ENCODE peak calls at places on chromosomes 12 and 14, in four cellular contexts. E is right lobe of liver, G is GF-D8, F is endodermal cell. D is an unnamed sample.

GRCh38 chr14:69483765-69484443 is 624 bp upstream of the PLEKHD1 start:
- DNase-seq in F (no peak), E (no peak), G (no peak), D (no peak)

GRCh38 chr12:38954119-38954746 is 48.8 kb upstream of the CPNE8 start:
- DNase-seq in F (no peak), E (no peak), G (no peak), D (no peak)

GRCh38 chr14:37122919-37123639 is 49.3 kb downstream of the SLC25A21 start:
- DNase-seq in G (no peak), E (no peak), F (no peak), D (no peak)

GRCh38 chr12:30145351-30146017 is 361.7 kb upstream of the TMTC1 start:
- DNase-seq in F (no peak), G (no peak), E (no peak), D (no peak)

GRCh38 chr14:70871863-70872677 is 35.2 kb upstream of the PCNX1 start:
- DNase-seq in F (no peak), G (no peak), E (no peak), D (no peak)

GRCh38 chr12:123741937-123742572 is 20.0 kb upstream of the DNAH10 start:
- DNase-seq in F (no peak), E (no peak), G (no peak), D (no peak)

GRCh38 chr12:42326466-42327226 is 679 bp downstream of the PPHLN1 start:
- DNase-seq in F (peak), G (no peak), E (no peak), D (no peak)

GRCh38 chr14:100067971-100068959 is 3.0 kb downstream of the EVL start:
- DNase-seq in G (peak), E (no peak), F (no peak), D (no peak)

GRCh38 chr12:46610754-46611153 is 215.0 kb downstream of the SLC38A4 start:
- DNase-seq in F (no peak), E (no peak), G (no peak), D (no peak)

GRCh38 chr12:115466076-115466475 is 782.1 kb upstream of the TBX3 start:
- DNase-seq in E (no peak), F (no peak), G (no peak), D (no peak)

GRCh38 chr12:11630046-11630706 is 19.3 kb upstream of the ETV6 start:
- DNase-seq in E (no peak), G (no peak), F (no peak), D (no peak)

GRCh38 chr14:68762944-68763831 is 29.7 kb downstream of the ZFP36L1 start:
- DNase-seq in E (peak), F (peak), G (no peak), D (no peak)

GRCh38 chr14:51382506-51382905 is 142.5 kb downstream of the TMX1 start:
- DNase-seq in G (no peak), E (no peak), F (no peak), D (no peak)

GRCh38 chr14:84465890-84466289 is 1064.1 kb upstream of the FLRT2 start:
- DNase-seq in F (no peak), G (no peak), E (no peak), D (no peak)

GRCh38 chr12:76549131-76549530 is 10.4 kb downstream of the OSBPL8 start:
- DNase-seq in G (no peak), E (no peak), F (no peak), D (no peak)

GRCh38 chr12:89731614-89732013 is 23.0 kb upstream of the ATP2B1 start:
- DNase-seq in E (no peak), F (no peak), G (no peak), D (no peak)

GRCh38 chr14:35140718-35141581 is 18.6 kb downstream of the PRORP start:
- DNase-seq in G (peak), F (no peak), E (no peak), D (no peak)

GRCh38 chr12:25960926-25961325 is 2.4 kb downstream of the RASSF8 start:
- DNase-seq in F (no peak), E (no peak), G (no peak), D (no peak)

GRCh38 chr14:22570132-22570949 is 18.7 kb downstream of the DAD1 start:
- DNase-seq in F (peak), E (peak), G (peak), D (no peak)

GRCh38 chr12:47573146-47573659 is 132.6 kb downstream of the RPAP3 start:
- DNase-seq in E (no peak), F (no peak), G (no peak), D (no peak)

GRCh38 chr14:20667957-20668356 is 16.4 kb upstream of the RNASE4 start:
- DNase-seq in F (no peak), E (no peak), G (no peak), D (no peak)

GRCh38 chr12:68534108-68534507 is 76.6 kb upstream of the RAP1B start:
- DNase-seq in G (no peak), E (peak), F (no peak), D (no peak)

GRCh38 chr14:60051690-60052324 is 39.9 kb upstream of the PCNX4 start:
- DNase-seq in G (no peak), E (no peak), F (no peak), D (no peak)

GRCh38 chr12:74455429-74455828 is 82.2 kb upstream of the ATXN7L3B start:
- DNase-seq in F (no peak), E (no peak), G (no peak), D (no peak)

GRCh38 chr14:101495827-101496778 is 65.2 kb upstream of the DIO3 start:
- DNase-seq in F (peak), E (peak), G (no peak), D (no peak)

GRCh38 chr12:95976416-95976832 is 19.7 kb downstream of the HAL start:
- DNase-seq in F (no peak), E (peak), G (no peak), D (no peak)

GRCh38 chr14:50523271-50524041 is 8.9 kb downstream of the MAP4K5 start:
- DNase-seq in F (no peak), E (no peak), G (no peak), D (no peak)

GRCh38 chr12:12592930-12593329 is 18.7 kb upstream of the CREBL2 start:
- DNase-seq in G (no peak), F (no peak), E (no peak), D (no peak)

GRCh38 chr12:66235626-66236281 is 46.7 kb downstream of the IRAK3 start:
- DNase-seq in G (peak), E (no peak), F (no peak), D (no peak)

GRCh38 chr12:6541371-6542165 is 7.3 kb downstream of the GAPDH start:
- DNase-seq in F (peak), E (no peak), G (no peak), D (no peak)

GRCh38 chr14:51155331-51155730 is 60.4 kb upstream of the TRIM9 start:
- DNase-seq in E (no peak), G (no peak), F (no peak), D (no peak)

GRCh38 chr14:75675265-75675960 is 14.4 kb downstream of the TTLL5 start:
- DNase-seq in F (peak), E (no peak), G (no peak), D (no peak)

GRCh38 chr12:30525171-30525570 is 170.5 kb downstream of the IPO8 start:
- DNase-seq in E (no peak), F (no peak), G (no peak), D (no peak)

GRCh38 chr12:126726481-126727217 is 1540.3 kb upstream of the TMEM132C start:
- DNase-seq in E (no peak), F (peak), G (no peak), D (no peak)

GRCh38 chr12:46395308-46395707 is 22.7 kb upstream of the SLC38A2 start:
- DNase-seq in E (no peak), F (no peak), G (no peak), D (no peak)

GRCh38 chr14:79856357-79856756 is 354.9 kb downstream of the DIO2 start:
- DNase-seq in G (no peak), E (no peak), F (no peak), D (no peak)

D was measured in glomerular endothelial cell.